ENCODE peak calls at places on chromosomes 7 and 10, in four cellular contexts. I is stimulated activated effector memory CD8-positive, alpha-beta T cell treated with anti-CD3 and anti-CD28 coated beads, Interleukin-12 subunit alpha, Interleukin-12 subunit beta, amount 100 ng/mL, for 72 hours; E is CD8-positive, alpha-beta T cell; M is foreskin keratinocyte. V is an unnamed sample.
A peak's percentile ranks its signal among the peaks of the same experiment; 100 is the strongest.

GRCh38 chr7:144481863-144482262 is 78.4 kb upstream of the NOBOX start:
- ATAC-seq in E (no peak), M (no peak), I (no peak), V (no peak)

GRCh38 chr7:135650831-135651573 is 11.3 kb upstream of the STMP1 start:
- ATAC-seq in I (no peak), E (no peak), M (no peak), V (peak; percentile 38)

GRCh38 chr10:102721954-102722353 is 7.5 kb downstream of the SFXN2 start:
- ATAC-seq in E (no peak), I (peak; percentile 84), M (no peak), V (no peak)

GRCh38 chr7:3943265-3943664 is 642.2 kb downstream of the SDK1 start:
- ATAC-seq in I (no peak), E (no peak), M (no peak), V (peak; percentile 44)

GRCh38 chr10:102384053-102384452 is 11.5 kb upstream of the NFKB2 start:
- ATAC-seq in M (no peak), E (peak; percentile 42), I (peak; percentile 35), V (no peak)

GRCh38 chr10:71001470-71001869 is 113.1 kb upstream of the PCBD1 start:
- ATAC-seq in I (no peak), M (no peak), E (no peak), V (no peak)

GRCh38 chr7:69603351-69603750 is 5.1 kb downstream of the AUTS2 start:
- ATAC-seq in E (no peak), M (no peak), I (peak; percentile 40), V (no peak)

GRCh38 chr7:141700848-141701371 is 1.1 kb downstream of the DENND11 start:
- ATAC-seq in I (peak; percentile 1), M (peak; percentile 5), E (no peak), V (no peak)

GRCh38 chr7:73567701-73568685 is 10.4 kb downstream of the TBL2 start:
- ATAC-seq in E (no peak), M (no peak), I (no peak), V (no peak)

GRCh38 chr7:70704921-70705346 is 427.0 kb upstream of the GALNT17 start:
- ATAC-seq in E (no peak), I (no peak), M (no peak), V (no peak)